ENCODE peak calls at places on chromosomes 3 and 15, in seven cellular contexts. One of them, this sample, is unnamed.

GRCh38 chr3:124851136-124851535 is 36.0 kb downstream of the ITGB5 start:
- DNase-seq in AG09319: no peak
- DNase-seq in left ventricle myocardium inferior: no peak
- DNase-seq in GM13977: no peak
- DNase-seq in stimulated activated effector memory CD8-positive, alpha-beta T cell treated with anti-CD3 and anti-CD28 coated beads, Interleukin-12 subunit alpha, Interleukin-12 subunit beta, amount 100 ng/mL, for 72 hours: no peak
- DNase-seq in NCI-H446 treated with DMSO at 0.1 percent for 48 hours: no peak
- DNase-seq in T follicular helper cell: no peak
- DNase-seq in this sample: no peak

GRCh38 chr3:188584958-188585689 is 431.2 kb downstream of the LPP start:
- DNase-seq in NCI-H446 treated with DMSO at 0.1 percent for 48 hours: no peak
- DNase-seq in T follicular helper cell: no peak
- DNase-seq in AG09319: no peak
- DNase-seq in left ventricle myocardium inferior: no peak
- DNase-seq in stimulated activated effector memory CD8-positive, alpha-beta T cell treated with anti-CD3 and anti-CD28 coated beads, Interleukin-12 subunit alpha, Interleukin-12 subunit beta, amount 100 ng/mL, for 72 hours: no peak
- DNase-seq in GM13977: no peak
- DNase-seq in this sample: no peak

GRCh38 chr3:88824646-88825303 is 282.6 kb upstream of the EPHA3 start:
- DNase-seq in AG09319: no peak
- DNase-seq in GM13977: no peak
- DNase-seq in T follicular helper cell: no peak
- DNase-seq in left ventricle myocardium inferior: no peak
- DNase-seq in stimulated activated effector memory CD8-positive, alpha-beta T cell treated with anti-CD3 and anti-CD28 coated beads, Interleukin-12 subunit alpha, Interleukin-12 subunit beta, amount 100 ng/mL, for 72 hours: no peak
- DNase-seq in NCI-H446 treated with DMSO at 0.1 percent for 48 hours: no peak
- DNase-seq in this sample: no peak

GRCh38 chr15:65893060-65893459 is 23.8 kb downstream of the RAB11A start:
- DNase-seq in stimulated activated effector memory CD8-positive, alpha-beta T cell treated with anti-CD3 and anti-CD28 coated beads, Interleukin-12 subunit alpha, Interleukin-12 subunit beta, amount 100 ng/mL, for 72 hours: no peak
- DNase-seq in T follicular helper cell: no peak
- DNase-seq in GM13977: no peak
- DNase-seq in NCI-H446 treated with DMSO at 0.1 percent for 48 hours: no peak
- DNase-seq in AG09319: no peak
- DNase-seq in left ventricle myocardium inferior: no peak
- DNase-seq in this sample: no peak

GRCh38 chr3:80244390-80244789 is 476.6 kb upstream of the ROBO1 start:
- DNase-seq in stimulated activated effector memory CD8-positive, alpha-beta T cell treated with anti-CD3 and anti-CD28 coated beads, Interleukin-12 subunit alpha, Interleukin-12 subunit beta, amount 100 ng/mL, for 72 hours: no peak
- DNase-seq in NCI-H446 treated with DMSO at 0.1 percent for 48 hours: no peak
- DNase-seq in AG09319: peak
- DNase-seq in T follicular helper cell: no peak
- DNase-seq in left ventricle myocardium inferior: no peak
- DNase-seq in GM13977: no peak
- DNase-seq in this sample: no peak

GRCh38 chr15:77870195-77871065 is 207.1 kb downstream of the TBC1D2B start:
- DNase-seq in AG09319: peak
- DNase-seq in stimulated activated effector memory CD8-positive, alpha-beta T cell treated with anti-CD3 and anti-CD28 coated beads, Interleukin-12 subunit alpha, Interleukin-12 subunit beta, amount 100 ng/mL, for 72 hours: peak
- DNase-seq in left ventricle myocardium inferior: peak
- DNase-seq in GM13977: peak
- DNase-seq in NCI-H446 treated with DMSO at 0.1 percent for 48 hours: no peak
- DNase-seq in T follicular helper cell: peak
- DNase-seq in this sample: peak

GRCh38 chr3:187150599-187150998 is 11.3 kb upstream of the RPL39L start:
- DNase-seq in AG09319: no peak
- DNase-seq in NCI-H446 treated with DMSO at 0.1 percent for 48 hours: no peak
- DNase-seq in T follicular helper cell: peak
- DNase-seq in GM13977: no peak
- DNase-seq in stimulated activated effector memory CD8-positive, alpha-beta T cell treated with anti-CD3 and anti-CD28 coated beads, Interleukin-12 subunit alpha, Interleukin-12 subunit beta, amount 100 ng/mL, for 72 hours: peak
- DNase-seq in left ventricle myocardium inferior: no peak
- DNase-seq in this sample: no peak

GRCh38 chr15:32643907-32644445 is 2.5 kb downstream of the SCG5 start:
- DNase-seq in stimulated activated effector memory CD8-positive, alpha-beta T cell treated with anti-CD3 and anti-CD28 coated beads, Interleukin-12 subunit alpha, Interleukin-12 subunit beta, amount 100 ng/mL, for 72 hours: no peak
- DNase-seq in AG09319: no peak
- DNase-seq in NCI-H446 treated with DMSO at 0.1 percent for 48 hours: no peak
- DNase-seq in T follicular helper cell: no peak
- DNase-seq in left ventricle myocardium inferior: no peak
- DNase-seq in GM13977: no peak
- DNase-seq in this sample: no peak

GRCh38 chr15:41022487-41023090 is 69.3 kb downstream of the CHAC1 start:
- DNase-seq in NCI-H446 treated with DMSO at 0.1 percent for 48 hours: no peak
- DNase-seq in GM13977: peak
- DNase-seq in AG09319: peak
- DNase-seq in left ventricle myocardium inferior: no peak
- DNase-seq in T follicular helper cell: peak
- DNase-seq in stimulated activated effector memory CD8-positive, alpha-beta T cell treated with anti-CD3 and anti-CD28 coated beads, Interleukin-12 subunit alpha, Interleukin-12 subunit beta, amount 100 ng/mL, for 72 hours: peak
- DNase-seq in this sample: peak

GRCh38 chr15:35603298-35603697 is 57.3 kb upstream of the DPH6 start:
- DNase-seq in AG09319: no peak
- DNase-seq in left ventricle myocardium inferior: no peak
- DNase-seq in GM13977: peak
- DNase-seq in stimulated activated effector memory CD8-positive, alpha-beta T cell treated with anti-CD3 and anti-CD28 coated beads, Interleukin-12 subunit alpha, Interleukin-12 subunit beta, amount 100 ng/mL, for 72 hours: no peak
- DNase-seq in T follicular helper cell: no peak
- DNase-seq in NCI-H446 treated with DMSO at 0.1 percent for 48 hours: no peak
- DNase-seq in this sample: peak

GRCh38 chr15:60469893-60470641 is 8.9 kb downstream of the ICE2 start:
- DNase-seq in GM13977: no peak
- DNase-seq in left ventricle myocardium inferior: no peak
- DNase-seq in AG09319: no peak
- DNase-seq in T follicular helper cell: no peak
- DNase-seq in NCI-H446 treated with DMSO at 0.1 percent for 48 hours: no peak
- DNase-seq in stimulated activated effector memory CD8-positive, alpha-beta T cell treated with anti-CD3 and anti-CD28 coated beads, Interleukin-12 subunit alpha, Interleukin-12 subunit beta, amount 100 ng/mL, for 72 hours: no peak
- DNase-seq in this sample: no peak

GRCh38 chr15:80615783-80616391 is 79.2 kb upstream of the ABHD17C start:
- DNase-seq in AG09319: peak
- DNase-seq in left ventricle myocardium inferior: peak
- DNase-seq in T follicular helper cell: no peak
- DNase-seq in GM13977: no peak
- DNase-seq in stimulated activated effector memory CD8-positive, alpha-beta T cell treated with anti-CD3 and anti-CD28 coated beads, Interleukin-12 subunit alpha, Interleukin-12 subunit beta, amount 100 ng/mL, for 72 hours: no peak
- DNase-seq in NCI-H446 treated with DMSO at 0.1 percent for 48 hours: peak
- DNase-seq in this sample: no peak

GRCh38 chr3:187795207-187795960 is 50.1 kb upstream of the BCL6 start:
- DNase-seq in AG09319: no peak
- DNase-seq in GM13977: no peak
- DNase-seq in left ventricle myocardium inferior: no peak
- DNase-seq in NCI-H446 treated with DMSO at 0.1 percent for 48 hours: no peak
- DNase-seq in stimulated activated effector memory CD8-positive, alpha-beta T cell treated with anti-CD3 and anti-CD28 coated beads, Interleukin-12 subunit alpha, Interleukin-12 subunit beta, amount 100 ng/mL, for 72 hours: no peak
- DNase-seq in T follicular helper cell: no peak
- DNase-seq in this sample: no peak

GRCh38 chr15:75887178-75887577 is 16.5 kb upstream of the FBXO22 start:
- DNase-seq in left ventricle myocardium inferior: no peak
- DNase-seq in stimulated activated effector memory CD8-positive, alpha-beta T cell treated with anti-CD3 and anti-CD28 coated beads, Interleukin-12 subunit alpha, Interleukin-12 subunit beta, amount 100 ng/mL, for 72 hours: no peak
- DNase-seq in GM13977: no peak
- DNase-seq in NCI-H446 treated with DMSO at 0.1 percent for 48 hours: no peak
- DNase-seq in T follicular helper cell: no peak
- DNase-seq in AG09319: no peak
- DNase-seq in this sample: no peak

GRCh38 chr3:187744169-187745151 is 808 bp downstream of the BCL6 start:
- DNase-seq in GM13977: peak
- DNase-seq in AG09319: no peak
- DNase-seq in stimulated activated effector memory CD8-positive, alpha-beta T cell treated with anti-CD3 and anti-CD28 coated beads, Interleukin-12 subunit alpha, Interleukin-12 subunit beta, amount 100 ng/mL, for 72 hours: peak
- DNase-seq in T follicular helper cell: peak
- DNase-seq in left ventricle myocardium inferior: peak
- DNase-seq in NCI-H446 treated with DMSO at 0.1 percent for 48 hours: no peak
- DNase-seq in this sample: no peak

GRCh38 chr15:70251246-70251990 is 153.7 kb upstream of the TLE3 start:
- DNase-seq in NCI-H446 treated with DMSO at 0.1 percent for 48 hours: no peak
- DNase-seq in GM13977: no peak
- DNase-seq in AG09319: no peak
- DNase-seq in left ventricle myocardium inferior: no peak
- DNase-seq in T follicular helper cell: no peak
- DNase-seq in stimulated activated effector memory CD8-positive, alpha-beta T cell treated with anti-CD3 and anti-CD28 coated beads, Interleukin-12 subunit alpha, Interleukin-12 subunit beta, amount 100 ng/mL, for 72 hours: no peak
- DNase-seq in this sample: no peak

GRCh38 chr15:83734487-83734886 is 80.6 kb downstream of the ADAMTSL3 start:
- DNase-seq in NCI-H446 treated with DMSO at 0.1 percent for 48 hours: no peak
- DNase-seq in left ventricle myocardium inferior: no peak
- DNase-seq in GM13977: no peak
- DNase-seq in AG09319: no peak
- DNase-seq in T follicular helper cell: no peak
- DNase-seq in stimulated activated effector memory CD8-positive, alpha-beta T cell treated with anti-CD3 and anti-CD28 coated beads, Interleukin-12 subunit alpha, Interleukin-12 subunit beta, amount 100 ng/mL, for 72 hours: no peak
- DNase-seq in this sample: no peak

GRCh38 chr15:20356444-20357138 is 185.0 kb downstream of the GOLGA6L6 start:
- DNase-seq in AG09319: no peak
- DNase-seq in NCI-H446 treated with DMSO at 0.1 percent for 48 hours: no peak
- DNase-seq in stimulated activated effector memory CD8-positive, alpha-beta T cell treated with anti-CD3 and anti-CD28 coated beads, Interleukin-12 subunit alpha, Interleukin-12 subunit beta, amount 100 ng/mL, for 72 hours: peak
- DNase-seq in GM13977: peak
- DNase-seq in T follicular helper cell: peak
- DNase-seq in left ventricle myocardium inferior: peak
- DNase-seq in this sample: peak

GRCh38 chr3:152350764-152351163 is 82.0 kb downstream of the MBNL1 start:
- DNase-seq in NCI-H446 treated with DMSO at 0.1 percent for 48 hours: no peak
- DNase-seq in GM13977: no peak
- DNase-seq in stimulated activated effector memory CD8-positive, alpha-beta T cell treated with anti-CD3 and anti-CD28 coated beads, Interleukin-12 subunit alpha, Interleukin-12 subunit beta, amount 100 ng/mL, for 72 hours: no peak
- DNase-seq in AG09319: no peak
- DNase-seq in left ventricle myocardium inferior: no peak
- DNase-seq in T follicular helper cell: no peak
- DNase-seq in this sample: no peak

GRCh38 chr3:37753428-37753827 is 108.3 kb upstream of the CTDSPL start:
- DNase-seq in AG09319: no peak
- DNase-seq in left ventricle myocardium inferior: no peak
- DNase-seq in NCI-H446 treated with DMSO at 0.1 percent for 48 hours: peak
- DNase-seq in T follicular helper cell: no peak
- DNase-seq in stimulated activated effector memory CD8-positive, alpha-beta T cell treated with anti-CD3 and anti-CD28 coated beads, Interleukin-12 subunit alpha, Interleukin-12 subunit beta, amount 100 ng/mL, for 72 hours: no peak
- DNase-seq in GM13977: no peak
- DNase-seq in this sample: no peak

GRCh38 chr3:10528046-10528445 is 22.7 kb upstream of the ATP2B2 start:
- DNase-seq in NCI-H446 treated with DMSO at 0.1 percent for 48 hours: no peak
- DNase-seq in AG09319: no peak
- DNase-seq in T follicular helper cell: no peak
- DNase-seq in stimulated activated effector memory CD8-positive, alpha-beta T cell treated with anti-CD3 and anti-CD28 coated beads, Interleukin-12 subunit alpha, Interleukin-12 subunit beta, amount 100 ng/mL, for 72 hours: no peak
- DNase-seq in GM13977: no peak
- DNase-seq in left ventricle myocardium inferior: no peak
- DNase-seq in this sample: no peak

GRCh38 chr15:23869391-23869790 is 182.3 kb upstream of the NDN start:
- DNase-seq in left ventricle myocardium inferior: peak
- DNase-seq in NCI-H446 treated with DMSO at 0.1 percent for 48 hours: no peak
- DNase-seq in GM13977: no peak
- DNase-seq in AG09319: no peak
- DNase-seq in T follicular helper cell: no peak
- DNase-seq in stimulated activated effector memory CD8-positive, alpha-beta T cell treated with anti-CD3 and anti-CD28 coated beads, Interleukin-12 subunit alpha, Interleukin-12 subunit beta, amount 100 ng/mL, for 72 hours: no peak
- DNase-seq in this sample: no peak

GRCh38 chr3:48851407-48851806 is 3.7 kb upstream of the PRKAR2A start:
- DNase-seq in T follicular helper cell: no peak
- DNase-seq in GM13977: no peak
- DNase-seq in AG09319: no peak
- DNase-seq in left ventricle myocardium inferior: no peak
- DNase-seq in NCI-H446 treated with DMSO at 0.1 percent for 48 hours: no peak
- DNase-seq in stimulated activated effector memory CD8-positive, alpha-beta T cell treated with anti-CD3 and anti-CD28 coated beads, Interleukin-12 subunit alpha, Interleukin-12 subunit beta, amount 100 ng/mL, for 72 hours: no peak
- DNase-seq in this sample: no peak

GRCh38 chr3:13282986-13283876 is 136.9 kb downstream of the NUP210 start:
- DNase-seq in left ventricle myocardium inferior: no peak
- DNase-seq in stimulated activated effector memory CD8-positive, alpha-beta T cell treated with anti-CD3 and anti-CD28 coated beads, Interleukin-12 subunit alpha, Interleukin-12 subunit beta, amount 100 ng/mL, for 72 hours: no peak
- DNase-seq in NCI-H446 treated with DMSO at 0.1 percent for 48 hours: no peak
- DNase-seq in GM13977: peak
- DNase-seq in AG09319: no peak
- DNase-seq in T follicular helper cell: no peak
- DNase-seq in this sample: no peak

GRCh38 chr3:143585720-143586456 is 262.4 kb downstream of the SLC9A9 start:
- DNase-seq in left ventricle myocardium inferior: no peak
- DNase-seq in NCI-H446 treated with DMSO at 0.1 percent for 48 hours: no peak
- DNase-seq in GM13977: no peak
- DNase-seq in AG09319: no peak
- DNase-seq in T follicular helper cell: no peak
- DNase-seq in stimulated activated effector memory CD8-positive, alpha-beta T cell treated with anti-CD3 and anti-CD28 coated beads, Interleukin-12 subunit alpha, Interleukin-12 subunit beta, amount 100 ng/mL, for 72 hours: no peak
- DNase-seq in this sample: no peak

GRCh38 chr3:184688251-184688851 is 23.5 kb downstream of the MAGEF1 start:
- DNase-seq in GM13977: no peak
- DNase-seq in NCI-H446 treated with DMSO at 0.1 percent for 48 hours: no peak
- DNase-seq in T follicular helper cell: no peak
- DNase-seq in AG09319: peak
- DNase-seq in left ventricle myocardium inferior: no peak
- DNase-seq in stimulated activated effector memory CD8-positive, alpha-beta T cell treated with anti-CD3 and anti-CD28 coated beads, Interleukin-12 subunit alpha, Interleukin-12 subunit beta, amount 100 ng/mL, for 72 hours: no peak
- DNase-seq in this sample: peak

GRCh38 chr3:141231923-141232861 is 567 bp downstream of the PXYLP1 start:
- DNase-seq in NCI-H446 treated with DMSO at 0.1 percent for 48 hours: no peak
- DNase-seq in GM13977: peak
- DNase-seq in T follicular helper cell: no peak
- DNase-seq in AG09319: no peak
- DNase-seq in stimulated activated effector memory CD8-positive, alpha-beta T cell treated with anti-CD3 and anti-CD28 coated beads, Interleukin-12 subunit alpha, Interleukin-12 subunit beta, amount 100 ng/mL, for 72 hours: peak
- DNase-seq in left ventricle myocardium inferior: peak
- DNase-seq in this sample: no peak

GRCh38 chr3:5729852-5730251 is 542.3 kb downstream of the EDEM1 start:
- DNase-seq in T follicular helper cell: no peak
- DNase-seq in AG09319: no peak
- DNase-seq in left ventricle myocardium inferior: no peak
- DNase-seq in stimulated activated effector memory CD8-positive, alpha-beta T cell treated with anti-CD3 and anti-CD28 coated beads, Interleukin-12 subunit alpha, Interleukin-12 subunit beta, amount 100 ng/mL, for 72 hours: no peak
- DNase-seq in NCI-H446 treated with DMSO at 0.1 percent for 48 hours: no peak
- DNase-seq in GM13977: no peak
- DNase-seq in this sample: no peak

GRCh38 chr15:92981333-92981732 is 81.2 kb downstream of the CHD2 start:
- DNase-seq in GM13977: no peak
- DNase-seq in NCI-H446 treated with DMSO at 0.1 percent for 48 hours: no peak
- DNase-seq in stimulated activated effector memory CD8-positive, alpha-beta T cell treated with anti-CD3 and anti-CD28 coated beads, Interleukin-12 subunit alpha, Interleukin-12 subunit beta, amount 100 ng/mL, for 72 hours: no peak
- DNase-seq in left ventricle myocardium inferior: no peak
- DNase-seq in T follicular helper cell: no peak
- DNase-seq in AG09319: no peak
- DNase-seq in this sample: no peak

GRCh38 chr15:74525946-74526345 is 15.1 kb upstream of the ARID3B start:
- DNase-seq in left ventricle myocardium inferior: no peak
- DNase-seq in T follicular helper cell: no peak
- DNase-seq in GM13977: no peak
- DNase-seq in stimulated activated effector memory CD8-positive, alpha-beta T cell treated with anti-CD3 and anti-CD28 coated beads, Interleukin-12 subunit alpha, Interleukin-12 subunit beta, amount 100 ng/mL, for 72 hours: no peak
- DNase-seq in AG09319: no peak
- DNase-seq in NCI-H446 treated with DMSO at 0.1 percent for 48 hours: no peak
- DNase-seq in this sample: no peak

GRCh38 chr3:50885491-50885890 is 210.8 kb downstream of the DOCK3 start:
- DNase-seq in T follicular helper cell: no peak
- DNase-seq in NCI-H446 treated with DMSO at 0.1 percent for 48 hours: no peak
- DNase-seq in AG09319: no peak
- DNase-seq in GM13977: no peak
- DNase-seq in stimulated activated effector memory CD8-positive, alpha-beta T cell treated with anti-CD3 and anti-CD28 coated beads, Interleukin-12 subunit alpha, Interleukin-12 subunit beta, amount 100 ng/mL, for 72 hours: no peak
- DNase-seq in left ventricle myocardium inferior: no peak
- DNase-seq in this sample: no peak

GRCh38 chr15:50953302-50953701 is 44.8 kb downstream of the AP4E1 start:
- DNase-seq in left ventricle myocardium inferior: no peak
- DNase-seq in T follicular helper cell: no peak
- DNase-seq in stimulated activated effector memory CD8-positive, alpha-beta T cell treated with anti-CD3 and anti-CD28 coated beads, Interleukin-12 subunit alpha, Interleukin-12 subunit beta, amount 100 ng/mL, for 72 hours: no peak
- DNase-seq in AG09319: no peak
- DNase-seq in NCI-H446 treated with DMSO at 0.1 percent for 48 hours: no peak
- DNase-seq in GM13977: no peak
- DNase-seq in this sample: no peak

GRCh38 chr3:112531358-112531781 is 30.4 kb downstream of the ATG3 start:
- DNase-seq in stimulated activated effector memory CD8-positive, alpha-beta T cell treated with anti-CD3 and anti-CD28 coated beads, Interleukin-12 subunit alpha, Interleukin-12 subunit beta, amount 100 ng/mL, for 72 hours: no peak
- DNase-seq in AG09319: peak
- DNase-seq in NCI-H446 treated with DMSO at 0.1 percent for 48 hours: no peak
- DNase-seq in T follicular helper cell: no peak
- DNase-seq in GM13977: peak
- DNase-seq in left ventricle myocardium inferior: no peak
- DNase-seq in this sample: peak

GRCh38 chr3:40079203-40079844 is 230.2 kb upstream of the EIF1B start:
- DNase-seq in AG09319: peak
- DNase-seq in GM13977: no peak
- DNase-seq in left ventricle myocardium inferior: no peak
- DNase-seq in NCI-H446 treated with DMSO at 0.1 percent for 48 hours: no peak
- DNase-seq in stimulated activated effector memory CD8-positive, alpha-beta T cell treated with anti-CD3 and anti-CD28 coated beads, Interleukin-12 subunit alpha, Interleukin-12 subunit beta, amount 100 ng/mL, for 72 hours: no peak
- DNase-seq in T follicular helper cell: no peak
- DNase-seq in this sample: peak

GRCh38 chr3:14678015-14678503 is 3.1 kb downstream of the C3orf20 start:
- DNase-seq in T follicular helper cell: no peak
- DNase-seq in GM13977: no peak
- DNase-seq in AG09319: no peak
- DNase-seq in stimulated activated effector memory CD8-positive, alpha-beta T cell treated with anti-CD3 and anti-CD28 coated beads, Interleukin-12 subunit alpha, Interleukin-12 subunit beta, amount 100 ng/mL, for 72 hours: no peak
- DNase-seq in NCI-H446 treated with DMSO at 0.1 percent for 48 hours: no peak
- DNase-seq in left ventricle myocardium inferior: no peak
- DNase-seq in this sample: no peak

GRCh38 chr3:8518138-8518537 is 16.5 kb downstream of the LMCD1 start:
- DNase-seq in left ventricle myocardium inferior: no peak
- DNase-seq in T follicular helper cell: no peak
- DNase-seq in AG09319: no peak
- DNase-seq in stimulated activated effector memory CD8-positive, alpha-beta T cell treated with anti-CD3 and anti-CD28 coated beads, Interleukin-12 subunit alpha, Interleukin-12 subunit beta, amount 100 ng/mL, for 72 hours: no peak
- DNase-seq in GM13977: no peak
- DNase-seq in NCI-H446 treated with DMSO at 0.1 percent for 48 hours: no peak
- DNase-seq in this sample: no peak

This sample was measured in HS-5.